ENCODE peak calls at places on chromosomes 7 and 10, in five cellular contexts. One of them, this sample, is unnamed.

GRCh38 chr7:116443101-116443523 is 56.4 kb upstream of the CAV2 start:
- DNase-seq in NCI-H226: peak
- DNase-seq in glomerular endothelial cell: peak
- DNase-seq in A549: peak
- DNase-seq in nephron progenitor cell: no peak
- DNase-seq in this sample: peak

GRCh38 chr10:122267849-122268737 is 3.0 kb upstream of the BTBD16 start:
- DNase-seq in glomerular endothelial cell: no peak
- DNase-seq in A549: peak
- DNase-seq in nephron progenitor cell: peak
- DNase-seq in NCI-H226: no peak
- DNase-seq in this sample: peak

GRCh38 chr7:55483061-55483460 is 89.2 kb downstream of the VOPP1 start:
- DNase-seq in nephron progenitor cell: no peak
- DNase-seq in A549: no peak
- DNase-seq in glomerular endothelial cell: no peak
- DNase-seq in NCI-H226: no peak
- DNase-seq in this sample: no peak

GRCh38 chr7:20284398-20285143 is 46.1 kb upstream of the ITGB8 start:
- DNase-seq in nephron progenitor cell: no peak
- DNase-seq in glomerular endothelial cell: no peak
- DNase-seq in A549: no peak
- DNase-seq in NCI-H226: no peak
- DNase-seq in this sample: no peak

GRCh38 chr10:16768702-16769101 is 48.5 kb downstream of the RSU1 start:
- DNase-seq in NCI-H226: no peak
- DNase-seq in nephron progenitor cell: no peak
- DNase-seq in glomerular endothelial cell: no peak
- DNase-seq in A549: no peak
- DNase-seq in this sample: no peak

GRCh38 chr10:47115322-47115721 is 184.7 kb upstream of the GDF10 start:
- DNase-seq in nephron progenitor cell: no peak
- DNase-seq in glomerular endothelial cell: no peak
- DNase-seq in NCI-H226: no peak
- DNase-seq in A549: no peak
- DNase-seq in this sample: no peak

GRCh38 chr7:155205368-155206285 is 92.1 kb upstream of the INSIG1 start:
- DNase-seq in A549: peak
- DNase-seq in nephron progenitor cell: peak
- DNase-seq in glomerular endothelial cell: peak
- DNase-seq in NCI-H226: peak
- DNase-seq in this sample: peak

GRCh38 chr10:21138769-21139324 is 241.7 kb upstream of the NEBL start:
- DNase-seq in glomerular endothelial cell: no peak
- DNase-seq in A549: no peak
- DNase-seq in nephron progenitor cell: no peak
- DNase-seq in NCI-H226: no peak
- DNase-seq in this sample: no peak

GRCh38 chr10:73785721-73786511 is 510 bp downstream of the ZSWIM8 start:
- DNase-seq in glomerular endothelial cell: no peak
- DNase-seq in nephron progenitor cell: peak
- DNase-seq in A549: no peak
- DNase-seq in NCI-H226: no peak
- DNase-seq in this sample: no peak

GRCh38 chr7:51240868-51241267 is 75.7 kb downstream of the COBL start:
- DNase-seq in nephron progenitor cell: no peak
- DNase-seq in NCI-H226: no peak
- DNase-seq in glomerular endothelial cell: no peak
- DNase-seq in A549: no peak
- DNase-seq in this sample: no peak

GRCh38 chr10:29037348-29038113 is 251.3 kb upstream of the LYZL1 start:
- DNase-seq in NCI-H226: no peak
- DNase-seq in glomerular endothelial cell: no peak
- DNase-seq in nephron progenitor cell: no peak
- DNase-seq in A549: no peak
- DNase-seq in this sample: no peak

GRCh38 chr10:100133801-100134200 is 52.0 kb downstream of the ERLIN1 start:
- DNase-seq in A549: no peak
- DNase-seq in NCI-H226: no peak
- DNase-seq in nephron progenitor cell: no peak
- DNase-seq in glomerular endothelial cell: no peak
- DNase-seq in this sample: no peak

GRCh38 chr10:70323697-70324340 is 40.0 kb upstream of the NPFFR1 start:
- DNase-seq in nephron progenitor cell: peak
- DNase-seq in glomerular endothelial cell: no peak
- DNase-seq in NCI-H226: no peak
- DNase-seq in A549: no peak
- DNase-seq in this sample: no peak

GRCh38 chr7:56106108-56107073 is at the start of gene CHCHD2:
- DNase-seq in A549: peak
- DNase-seq in nephron progenitor cell: peak
- DNase-seq in glomerular endothelial cell: peak
- DNase-seq in NCI-H226: peak
- DNase-seq in this sample: peak

GRCh38 chr7:141304291-141304690 is 230.4 kb downstream of the TMEM178B start:
- DNase-seq in A549: no peak
- DNase-seq in nephron progenitor cell: no peak
- DNase-seq in glomerular endothelial cell: no peak
- DNase-seq in NCI-H226: no peak
- DNase-seq in this sample: no peak

GRCh38 chr10:29202541-29202940 is 86.3 kb upstream of the LYZL1 start:
- DNase-seq in glomerular endothelial cell: no peak
- DNase-seq in A549: no peak
- DNase-seq in nephron progenitor cell: no peak
- DNase-seq in NCI-H226: no peak
- DNase-seq in this sample: no peak

GRCh38 chr7:24773646-24774045 is 16.4 kb upstream of the GSDME start:
- DNase-seq in A549: no peak
- DNase-seq in NCI-H226: no peak
- DNase-seq in glomerular endothelial cell: no peak
- DNase-seq in nephron progenitor cell: no peak
- DNase-seq in this sample: no peak

GRCh38 chr7:159031135-159031701 is 113.4 kb downstream of the VIPR2 start:
- DNase-seq in NCI-H226: no peak
- DNase-seq in A549: no peak
- DNase-seq in glomerular endothelial cell: no peak
- DNase-seq in nephron progenitor cell: peak
- DNase-seq in this sample: no peak